ENCODE peak calls at places on chromosomes 7 and 10, in nine cellular contexts. O is psoas muscle, U is upper lobe of left lung, R is AG09319, Z is GM06990, C is GM20000, B is Calu3, M is fibroblast of pulmonary artery, W is nephron progenitor cell. S is an unnamed sample.

GRCh38 chr7:71752171-71752935 is 620.4 kb downstream of the GALNT17 start:
- DNase-seq in O (peak), U (peak), R (no peak), Z (peak), C (peak), B (peak), M (peak), W (peak), S (no peak)

GRCh38 chr7:113796557-113796956 is 122.3 kb downstream of the PPP1R3A start:
- DNase-seq in O (no peak), U (no peak), R (no peak), Z (no peak), C (no peak), B (no peak), M (peak), W (no peak), S (no peak)

GRCh38 chr7:84123903-84124573 is 70.6 kb downstream of the SEMA3A start:
- DNase-seq in O (no peak), U (no peak), R (no peak), Z (no peak), C (no peak), B (no peak), M (no peak), W (no peak), S (no peak)

GRCh38 chr10:11285171-11285570 is 267.5 kb downstream of the CELF2 start:
- DNase-seq in O (no peak), U (no peak), R (no peak), Z (no peak), C (no peak), B (no peak), M (no peak), W (no peak), S (no peak)

GRCh38 chr7:25805027-25805687 is 346.8 kb upstream of the NFE2L3 start:
- DNase-seq in O (no peak), U (no peak), R (peak), Z (no peak), C (no peak), B (no peak), M (peak), W (no peak), S (no peak)

GRCh38 chr7:27203964-27204594 is 4.2 kb upstream of the HOXA13 start:
- DNase-seq in O (no peak), U (no peak), R (no peak), Z (no peak), C (no peak), B (no peak), M (no peak), W (no peak), S (no peak)

GRCh38 chr7:91852263-91852741 is 28.2 kb downstream of the MTERF1 start:
- DNase-seq in O (no peak), U (no peak), R (no peak), Z (no peak), C (peak), B (no peak), M (peak), W (no peak), S (no peak)

GRCh38 chr10:35462491-35462934 is 126.2 kb downstream of the CCNY start:
- DNase-seq in O (no peak), U (no peak), R (no peak), Z (no peak), C (peak), B (no peak), M (no peak), W (no peak), S (no peak)

GRCh38 chr10:51895209-51895608 is 195.8 kb upstream of the CSTF2T start:
- DNase-seq in O (peak), U (no peak), R (peak), Z (no peak), C (no peak), B (no peak), M (peak), W (no peak), S (no peak)

GRCh38 chr7:131016230-131016629 is 282.2 kb upstream of the KLF14 start:
- DNase-seq in O (no peak), U (no peak), R (no peak), Z (no peak), C (no peak), B (no peak), M (no peak), W (no peak), S (no peak)

GRCh38 chr10:33795529-33795928 is 461.1 kb upstream of the NRP1 start:
- DNase-seq in O (no peak), U (no peak), R (no peak), Z (no peak), C (no peak), B (no peak), M (no peak), W (no peak), S (no peak)

GRCh38 chr10:44952779-44953231 is 6.8 kb upstream of the RASSF4 start:
- DNase-seq in O (no peak), U (no peak), R (no peak), Z (no peak), C (no peak), B (no peak), M (no peak), W (no peak), S (no peak)

GRCh38 chr7:66267249-66267648 is 62.1 kb downstream of the TPST1 start:
- DNase-seq in O (no peak), U (no peak), R (peak), Z (no peak), C (no peak), B (no peak), M (peak), W (no peak), S (no peak)

GRCh38 chr7:4832711-4833110 is 29.1 kb downstream of the PAPOLB start:
- DNase-seq in O (no peak), U (no peak), R (no peak), Z (no peak), C (no peak), B (no peak), M (no peak), W (no peak), S (no peak)

GRCh38 chr7:21651697-21652096 is 108.9 kb downstream of the DNAH11 start:
- DNase-seq in O (no peak), U (no peak), R (no peak), Z (no peak), C (no peak), B (no peak), M (no peak), W (no peak), S (no peak)

GRCh38 chr10:98074315-98074911 is 44.0 kb upstream of the CRTAC1 start:
- DNase-seq in O (no peak), U (no peak), R (no peak), Z (no peak), C (no peak), B (peak), M (peak), W (peak), S (no peak)

GRCh38 chr7:141257597-141257996 is 183.7 kb downstream of the TMEM178B start:
- DNase-seq in O (no peak), U (no peak), R (no peak), Z (no peak), C (no peak), B (no peak), M (no peak), W (no peak), S (no peak)

GRCh38 chr7:141251180-141251579 is 177.3 kb downstream of the TMEM178B start:
- DNase-seq in O (no peak), U (no peak), R (no peak), Z (no peak), C (no peak), B (no peak), M (no peak), W (no peak), S (no peak)

GRCh38 chr7:141246426-141246825 is 172.6 kb downstream of the TMEM178B start:
- DNase-seq in O (no peak), U (no peak), R (no peak), Z (no peak), C (no peak), B (no peak), M (no peak), W (no peak), S (no peak)

GRCh38 chr7:141251957-141252356 is 178.1 kb downstream of the TMEM178B start:
- DNase-seq in O (no peak), U (no peak), R (no peak), Z (no peak), C (no peak), B (no peak), M (no peak), W (no peak), S (no peak)
- TF ChIP-seq CTCF in O (no peak), U (no peak), R (no peak), Z (no peak), C (no peak), B (no peak), M (no peak), W (no peak), S (no peak)

DNA sequence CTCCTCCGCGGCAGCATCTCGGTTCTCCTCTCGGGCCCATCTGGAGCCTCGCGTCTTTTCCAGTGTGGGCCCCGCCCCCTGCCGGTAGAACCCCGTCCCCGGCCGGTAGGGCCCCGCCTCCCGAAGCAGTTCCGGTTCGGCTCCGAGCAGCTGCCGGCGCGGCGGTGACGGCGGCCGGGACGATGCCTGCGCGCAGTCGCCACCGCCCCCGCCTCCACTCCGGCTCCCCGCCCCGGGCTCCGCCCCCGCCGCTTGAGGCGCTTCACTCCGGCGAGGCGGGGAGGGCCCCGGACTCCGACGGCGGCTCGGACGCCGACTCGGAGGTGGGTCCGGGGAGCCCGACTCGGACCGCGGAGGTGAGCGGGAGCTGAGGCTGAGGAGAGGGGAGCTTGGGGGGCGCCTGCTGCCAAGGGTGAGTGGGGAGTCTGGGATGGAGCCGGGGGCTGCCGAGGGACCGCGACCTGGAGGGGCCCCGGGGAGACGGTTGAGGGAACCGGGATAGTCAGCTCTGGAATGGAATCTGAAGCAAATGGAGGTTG is at the start of gene SAMD8:
- DNase-seq in O (peak), U (peak), R (peak), Z (peak), C (peak), B (peak), M (peak), W (peak), S (peak)
- TF ChIP-seq CTCF in O (peak), U (peak), R (peak), Z (no peak), C (no peak), B (peak), M (no peak), W (no peak), S (no peak)

GRCh38 chr10:62851449-62851848 is 35.3 kb upstream of the EGR2 start:
- DNase-seq in O (no peak), U (no peak), R (no peak), Z (no peak), C (no peak), B (no peak), M (peak), W (no peak), S (no peak)
- TF ChIP-seq CTCF in O (no peak), U (no peak), R (peak), Z (peak), C (peak), B (no peak), M (peak), W (no peak), S (no peak)

DNA sequence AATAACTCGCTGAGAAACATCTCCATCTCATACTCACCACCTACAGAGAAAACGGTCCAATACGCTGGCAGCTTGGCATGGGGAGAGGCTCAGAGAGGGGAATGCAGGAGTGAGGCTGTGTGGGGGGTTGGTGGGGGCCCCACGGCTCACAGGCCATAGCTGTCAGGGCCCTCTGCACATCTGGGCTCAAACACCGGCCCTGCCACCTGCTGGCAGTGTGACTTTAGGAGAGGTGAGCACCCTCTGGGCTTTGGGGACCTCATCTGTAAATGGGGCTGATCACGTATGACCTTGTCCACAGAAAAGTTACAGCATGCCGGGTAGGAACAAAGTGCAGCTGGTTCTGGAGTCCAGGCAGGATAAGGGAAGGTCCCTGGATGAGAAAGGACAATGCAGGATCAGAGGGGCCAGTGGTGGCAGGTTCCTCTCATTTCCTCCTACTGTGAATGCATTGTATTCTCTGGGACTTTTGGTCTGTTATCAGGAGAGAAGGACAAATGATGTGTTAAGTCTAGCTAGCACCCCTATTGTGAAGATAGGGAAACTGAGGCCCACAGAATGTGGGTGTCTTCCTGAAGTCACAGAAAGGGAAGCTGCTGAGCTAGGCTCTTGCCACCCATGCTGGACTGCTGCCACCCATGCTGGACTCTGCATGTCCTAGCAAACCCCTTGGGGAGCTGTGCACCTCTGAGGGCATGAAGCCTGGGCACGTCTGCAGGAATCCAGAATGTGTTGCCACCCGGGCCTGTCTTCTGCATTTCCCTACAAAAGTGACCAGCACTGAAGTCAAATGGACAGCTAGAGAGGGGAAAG is 404.6 kb downstream of the RPS24 start:
- DNase-seq in O (no peak), U (no peak), R (no peak), Z (no peak), C (no peak), B (no peak), M (no peak), W (no peak), S (no peak)
- TF ChIP-seq CTCF in O (no peak), U (peak), R (no peak), Z (peak), C (no peak), B (peak), M (peak), W (no peak), S (no peak)

DNA sequence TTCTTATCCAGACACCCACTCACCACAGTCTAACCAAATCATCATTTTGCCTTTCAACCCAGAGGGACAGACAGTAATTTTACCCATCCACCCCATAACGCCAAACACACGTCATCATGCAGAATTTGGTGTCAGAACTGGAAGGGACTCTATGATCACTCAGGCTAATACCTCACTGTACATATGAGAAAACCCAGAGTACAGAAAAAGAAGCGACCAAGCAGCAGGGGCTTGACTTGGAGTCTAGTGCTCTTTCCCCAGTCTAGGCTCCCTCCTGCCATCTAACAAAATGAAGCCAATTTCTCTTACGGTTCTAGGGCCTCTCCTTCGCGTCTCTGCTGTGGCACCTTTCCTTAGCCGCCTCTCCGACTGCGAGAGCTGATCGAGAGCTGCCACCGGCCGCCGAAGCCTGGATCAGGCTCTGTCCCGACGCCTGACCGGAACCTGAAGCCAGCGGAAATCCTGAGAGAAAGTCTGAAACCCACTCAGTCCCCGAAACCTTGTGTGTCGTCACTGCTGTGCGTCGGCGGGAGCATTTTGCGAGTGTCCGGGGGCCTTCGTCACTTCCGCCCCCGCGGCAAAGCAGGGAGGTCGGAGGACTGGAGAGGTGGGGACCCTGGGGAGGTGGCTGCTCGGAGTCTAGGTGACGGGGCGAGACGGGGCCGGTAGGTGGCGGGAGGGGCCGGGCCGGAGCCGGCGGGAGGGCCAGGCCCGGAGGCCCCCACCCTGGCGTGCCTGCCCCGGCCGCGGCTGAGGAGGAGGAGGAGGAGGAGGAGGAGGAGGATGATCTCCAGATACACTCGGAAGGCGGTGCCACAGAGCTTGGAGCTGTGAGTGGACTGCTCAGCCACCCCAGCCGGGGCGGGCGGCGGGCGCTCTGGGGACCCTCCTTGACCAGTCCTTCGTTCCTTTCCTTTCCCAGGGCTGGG is at the start of the genes ECD and FAM149B1:
- DNase-seq in O (peak), U (peak), R (peak), Z (peak), C (peak), B (peak), M (peak), W (peak), S (peak)
- TF ChIP-seq CTCF in O (peak), U (peak), R (no peak), Z (peak), C (no peak), B (peak), M (no peak), W (no peak), S (no peak)

GRCh38 chr7:2568521-2569223 is 9.9 kb downstream of the IQCE start:
- DNase-seq in O (no peak), U (no peak), R (no peak), Z (no peak), C (no peak), B (no peak), M (no peak), W (no peak), S (no peak)

GRCh38 chr7:2566890-2567662 is 8.3 kb downstream of the IQCE start:
- DNase-seq in O (no peak), U (no peak), R (no peak), Z (peak), C (peak), B (no peak), M (no peak), W (no peak), S (no peak)

GRCh38 chr7:2566348-2566889 is 7.6 kb downstream of the IQCE start:
- DNase-seq in O (no peak), U (no peak), R (no peak), Z (no peak), C (no peak), B (no peak), M (no peak), W (no peak), S (no peak)

GRCh38 chr7:2569421-2569820 is 10.6 kb downstream of the IQCE start:
- DNase-seq in O (no peak), U (no peak), R (no peak), Z (no peak), C (no peak), B (no peak), M (no peak), W (no peak), S (no peak)

GRCh38 chr7:2567663-2568238 is 9.0 kb downstream of the IQCE start:
- DNase-seq in O (no peak), U (no peak), R (no peak), Z (no peak), C (no peak), B (peak), M (peak), W (peak), S (no peak)
- TF ChIP-seq CTCF in O (peak), U (peak), R (peak), Z (peak), C (no peak), B (peak), M (peak), W (peak), S (no peak)

GRCh38 chr10:115572740-115573455 is 479.7 kb downstream of the ATRNL1 start:
- DNase-seq in O (no peak), U (no peak), R (no peak), Z (no peak), C (peak), B (peak), M (no peak), W (peak), S (no peak)
- TF ChIP-seq CTCF in O (no peak), U (no peak), R (no peak), Z (peak), C (no peak), B (no peak), M (no peak), W (peak), S (no peak)